ENCODE peak calls at places on chromosome 1, in ten cellular contexts. One of them, this sample, is unnamed.

GRCh38 chr1:185315364-185316108 is 1.5 kb downstream of the IVNS1ABP start:
- DNase-seq in stimulated activated CD4-positive, alpha-beta T cell treated with anti-CD3 and anti-CD28 coated beads, TNF-alpha, amount 100 ng/mL, for 4 hours: no peak
- DNase-seq in nucleus accumbens: no peak
- DNase-seq in activated CD4-positive, alpha-beta T cell treated with anti-CD3 and anti-CD28 coated beads for 1 hour: no peak
- DNase-seq in stimulated activated CD8-positive, alpha-beta memory T cell treated with anti-CD3 and anti-CD28 coated beads, Interleukin-12 subunit alpha, Interleukin-12 subunit beta, amount 100 ng/mL, for 1 hour: no peak
- DNase-seq in activated T-cell treated with anti-CD3 and anti-CD28 coated beads for 1 hour: no peak
- DNase-seq in CD8-positive, alpha-beta T cell: no peak
- DNase-seq in NCI-H2081: peak; percentile 10
- DNase-seq in occipital lobe: no peak
- DNase-seq in HFFc6: no peak
- DNase-seq in this sample: no peak

GRCh38 chr1:180156631-180157091 is 2.0 kb downstream of the QSOX1 start:
- DNase-seq in stimulated activated CD4-positive, alpha-beta T cell treated with anti-CD3 and anti-CD28 coated beads, TNF-alpha, amount 100 ng/mL, for 4 hours: no peak
- DNase-seq in nucleus accumbens: no peak
- DNase-seq in activated CD4-positive, alpha-beta T cell treated with anti-CD3 and anti-CD28 coated beads for 1 hour: no peak
- DNase-seq in stimulated activated CD8-positive, alpha-beta memory T cell treated with anti-CD3 and anti-CD28 coated beads, Interleukin-12 subunit alpha, Interleukin-12 subunit beta, amount 100 ng/mL, for 1 hour: no peak
- DNase-seq in activated T-cell treated with anti-CD3 and anti-CD28 coated beads for 1 hour: no peak
- DNase-seq in CD8-positive, alpha-beta T cell: no peak
- DNase-seq in NCI-H2081: no peak
- DNase-seq in occipital lobe: no peak
- DNase-seq in HFFc6: peak; percentile 77
- DNase-seq in this sample: no peak

GRCh38 chr1:209516771-209517471 is 66.6 kb upstream of the CAMK1G start:
- DNase-seq in stimulated activated CD4-positive, alpha-beta T cell treated with anti-CD3 and anti-CD28 coated beads, TNF-alpha, amount 100 ng/mL, for 4 hours: no peak
- DNase-seq in nucleus accumbens: no peak
- DNase-seq in activated CD4-positive, alpha-beta T cell treated with anti-CD3 and anti-CD28 coated beads for 1 hour: no peak
- DNase-seq in stimulated activated CD8-positive, alpha-beta memory T cell treated with anti-CD3 and anti-CD28 coated beads, Interleukin-12 subunit alpha, Interleukin-12 subunit beta, amount 100 ng/mL, for 1 hour: no peak
- DNase-seq in activated T-cell treated with anti-CD3 and anti-CD28 coated beads for 1 hour: no peak
- DNase-seq in CD8-positive, alpha-beta T cell: no peak
- DNase-seq in NCI-H2081: no peak
- DNase-seq in occipital lobe: no peak
- DNase-seq in HFFc6: no peak
- DNase-seq in this sample: no peak

GRCh38 chr1:66436378-66437135 is 97.4 kb upstream of the SGIP1 start:
- DNase-seq in stimulated activated CD4-positive, alpha-beta T cell treated with anti-CD3 and anti-CD28 coated beads, TNF-alpha, amount 100 ng/mL, for 4 hours: peak; percentile 6
- DNase-seq in nucleus accumbens: no peak
- DNase-seq in activated CD4-positive, alpha-beta T cell treated with anti-CD3 and anti-CD28 coated beads for 1 hour: no peak
- DNase-seq in stimulated activated CD8-positive, alpha-beta memory T cell treated with anti-CD3 and anti-CD28 coated beads, Interleukin-12 subunit alpha, Interleukin-12 subunit beta, amount 100 ng/mL, for 1 hour: no peak
- DNase-seq in activated T-cell treated with anti-CD3 and anti-CD28 coated beads for 1 hour: no peak
- DNase-seq in CD8-positive, alpha-beta T cell: peak; percentile 38
- DNase-seq in NCI-H2081: no peak
- DNase-seq in occipital lobe: no peak
- DNase-seq in HFFc6: peak; percentile 96
- DNase-seq in this sample: peak; percentile 47

GRCh38 chr1:22487781-22488180 is 36.1 kb downstream of the ZBTB40 start:
- DNase-seq in stimulated activated CD4-positive, alpha-beta T cell treated with anti-CD3 and anti-CD28 coated beads, TNF-alpha, amount 100 ng/mL, for 4 hours: no peak
- DNase-seq in nucleus accumbens: no peak
- DNase-seq in activated CD4-positive, alpha-beta T cell treated with anti-CD3 and anti-CD28 coated beads for 1 hour: no peak
- DNase-seq in stimulated activated CD8-positive, alpha-beta memory T cell treated with anti-CD3 and anti-CD28 coated beads, Interleukin-12 subunit alpha, Interleukin-12 subunit beta, amount 100 ng/mL, for 1 hour: no peak
- DNase-seq in activated T-cell treated with anti-CD3 and anti-CD28 coated beads for 1 hour: no peak
- DNase-seq in CD8-positive, alpha-beta T cell: no peak
- DNase-seq in NCI-H2081: no peak
- DNase-seq in occipital lobe: no peak
- DNase-seq in HFFc6: no peak
- DNase-seq in this sample: peak; percentile 40

GRCh38 chr1:57546527-57546926 is 122.7 kb upstream of the DAB1 start:
- DNase-seq in stimulated activated CD4-positive, alpha-beta T cell treated with anti-CD3 and anti-CD28 coated beads, TNF-alpha, amount 100 ng/mL, for 4 hours: no peak
- DNase-seq in nucleus accumbens: no peak
- DNase-seq in activated CD4-positive, alpha-beta T cell treated with anti-CD3 and anti-CD28 coated beads for 1 hour: no peak
- DNase-seq in stimulated activated CD8-positive, alpha-beta memory T cell treated with anti-CD3 and anti-CD28 coated beads, Interleukin-12 subunit alpha, Interleukin-12 subunit beta, amount 100 ng/mL, for 1 hour: no peak
- DNase-seq in activated T-cell treated with anti-CD3 and anti-CD28 coated beads for 1 hour: no peak
- DNase-seq in CD8-positive, alpha-beta T cell: no peak
- DNase-seq in NCI-H2081: no peak
- DNase-seq in occipital lobe: no peak
- DNase-seq in HFFc6: no peak
- DNase-seq in this sample: no peak

GRCh38 chr1:161342186-161342585 is 25.5 kb downstream of the CFAP126 start:
- DNase-seq in stimulated activated CD4-positive, alpha-beta T cell treated with anti-CD3 and anti-CD28 coated beads, TNF-alpha, amount 100 ng/mL, for 4 hours: no peak
- DNase-seq in nucleus accumbens: no peak
- DNase-seq in activated CD4-positive, alpha-beta T cell treated with anti-CD3 and anti-CD28 coated beads for 1 hour: no peak
- DNase-seq in stimulated activated CD8-positive, alpha-beta memory T cell treated with anti-CD3 and anti-CD28 coated beads, Interleukin-12 subunit alpha, Interleukin-12 subunit beta, amount 100 ng/mL, for 1 hour: no peak
- DNase-seq in activated T-cell treated with anti-CD3 and anti-CD28 coated beads for 1 hour: no peak
- DNase-seq in CD8-positive, alpha-beta T cell: no peak
- DNase-seq in NCI-H2081: no peak
- DNase-seq in occipital lobe: no peak
- DNase-seq in HFFc6: no peak
- DNase-seq in this sample: no peak

GRCh38 chr1:6099297-6099696 is 53.6 kb downstream of the KCNAB2 start:
- DNase-seq in stimulated activated CD4-positive, alpha-beta T cell treated with anti-CD3 and anti-CD28 coated beads, TNF-alpha, amount 100 ng/mL, for 4 hours: no peak
- DNase-seq in nucleus accumbens: no peak
- DNase-seq in activated CD4-positive, alpha-beta T cell treated with anti-CD3 and anti-CD28 coated beads for 1 hour: no peak
- DNase-seq in stimulated activated CD8-positive, alpha-beta memory T cell treated with anti-CD3 and anti-CD28 coated beads, Interleukin-12 subunit alpha, Interleukin-12 subunit beta, amount 100 ng/mL, for 1 hour: no peak
- DNase-seq in activated T-cell treated with anti-CD3 and anti-CD28 coated beads for 1 hour: no peak
- DNase-seq in CD8-positive, alpha-beta T cell: no peak
- DNase-seq in NCI-H2081: no peak
- DNase-seq in occipital lobe: no peak
- DNase-seq in HFFc6: no peak
- DNase-seq in this sample: no peak

GRCh38 chr1:180916012-180916770 is 3.5 kb downstream of the KIAA1614 start:
- DNase-seq in stimulated activated CD4-positive, alpha-beta T cell treated with anti-CD3 and anti-CD28 coated beads, TNF-alpha, amount 100 ng/mL, for 4 hours: no peak
- DNase-seq in nucleus accumbens: no peak
- DNase-seq in activated CD4-positive, alpha-beta T cell treated with anti-CD3 and anti-CD28 coated beads for 1 hour: no peak
- DNase-seq in stimulated activated CD8-positive, alpha-beta memory T cell treated with anti-CD3 and anti-CD28 coated beads, Interleukin-12 subunit alpha, Interleukin-12 subunit beta, amount 100 ng/mL, for 1 hour: no peak
- DNase-seq in activated T-cell treated with anti-CD3 and anti-CD28 coated beads for 1 hour: no peak
- DNase-seq in CD8-positive, alpha-beta T cell: no peak
- DNase-seq in NCI-H2081: no peak
- DNase-seq in occipital lobe: no peak
- DNase-seq in HFFc6: no peak
- DNase-seq in this sample: no peak

GRCh38 chr1:218299416-218299815 is 14.3 kb downstream of the RRP15 start:
- DNase-seq in stimulated activated CD4-positive, alpha-beta T cell treated with anti-CD3 and anti-CD28 coated beads, TNF-alpha, amount 100 ng/mL, for 4 hours: no peak
- DNase-seq in nucleus accumbens: no peak
- DNase-seq in activated CD4-positive, alpha-beta T cell treated with anti-CD3 and anti-CD28 coated beads for 1 hour: no peak
- DNase-seq in stimulated activated CD8-positive, alpha-beta memory T cell treated with anti-CD3 and anti-CD28 coated beads, Interleukin-12 subunit alpha, Interleukin-12 subunit beta, amount 100 ng/mL, for 1 hour: no peak
- DNase-seq in activated T-cell treated with anti-CD3 and anti-CD28 coated beads for 1 hour: no peak
- DNase-seq in CD8-positive, alpha-beta T cell: no peak
- DNase-seq in NCI-H2081: peak; percentile 53
- DNase-seq in occipital lobe: no peak
- DNase-seq in HFFc6: peak; percentile 65
- DNase-seq in this sample: peak; percentile 54

GRCh38 chr1:6300342-6301141 is 39.6 kb upstream of the GPR153 start:
- DNase-seq in stimulated activated CD4-positive, alpha-beta T cell treated with anti-CD3 and anti-CD28 coated beads, TNF-alpha, amount 100 ng/mL, for 4 hours: no peak
- DNase-seq in nucleus accumbens: no peak
- DNase-seq in activated CD4-positive, alpha-beta T cell treated with anti-CD3 and anti-CD28 coated beads for 1 hour: no peak
- DNase-seq in stimulated activated CD8-positive, alpha-beta memory T cell treated with anti-CD3 and anti-CD28 coated beads, Interleukin-12 subunit alpha, Interleukin-12 subunit beta, amount 100 ng/mL, for 1 hour: no peak
- DNase-seq in activated T-cell treated with anti-CD3 and anti-CD28 coated beads for 1 hour: no peak
- DNase-seq in CD8-positive, alpha-beta T cell: no peak
- DNase-seq in NCI-H2081: no peak
- DNase-seq in occipital lobe: no peak
- DNase-seq in HFFc6: no peak
- DNase-seq in this sample: no peak

GRCh38 chr1:168774241-168774640 is 45.2 kb upstream of the DPT start:
- DNase-seq in stimulated activated CD4-positive, alpha-beta T cell treated with anti-CD3 and anti-CD28 coated beads, TNF-alpha, amount 100 ng/mL, for 4 hours: no peak
- DNase-seq in nucleus accumbens: no peak
- DNase-seq in activated CD4-positive, alpha-beta T cell treated with anti-CD3 and anti-CD28 coated beads for 1 hour: no peak
- DNase-seq in stimulated activated CD8-positive, alpha-beta memory T cell treated with anti-CD3 and anti-CD28 coated beads, Interleukin-12 subunit alpha, Interleukin-12 subunit beta, amount 100 ng/mL, for 1 hour: no peak
- DNase-seq in activated T-cell treated with anti-CD3 and anti-CD28 coated beads for 1 hour: no peak
- DNase-seq in CD8-positive, alpha-beta T cell: no peak
- DNase-seq in NCI-H2081: no peak
- DNase-seq in occipital lobe: no peak
- DNase-seq in HFFc6: no peak
- DNase-seq in this sample: no peak